ENCODE peak calls at places on chromosome 20, in seven cellular contexts. T is uterus, R is OCI-LY7, S is A549, K is GM12865, I is neural progenitor cell, P is tibial nerve. B is an unnamed sample.

GRCh38 chr20:49437057-49437456 is 45.4 kb downstream of the KCNB1 start:
- DNase-seq in T (no peak), R (no peak), S (no peak), K (no peak), I (no peak), P (no peak), B (no peak)

GRCh38 chr20:11499235-11499634 is 418.5 kb upstream of the BTBD3 start:
- DNase-seq in T (no peak), R (no peak), S (no peak), K (no peak), I (no peak), P (no peak), B (no peak)

GRCh38 chr20:9439806-9440205 is 74.6 kb upstream of the LAMP5 start:
- DNase-seq in T (no peak), R (no peak), S (no peak), K (no peak), I (no peak), P (no peak), B (no peak)

GRCh38 chr20:45893831-45894230 is 2.7 kb downstream of the CTSA start:
- DNase-seq in T (no peak), R (no peak), S (no peak), K (no peak), I (no peak), P (no peak), B (no peak)

GRCh38 chr20:43448748-43449535 is 8.8 kb upstream of the SRSF6 start:
- DNase-seq in T (peak), R (peak), S (peak), K (peak), I (peak), P (no peak), B (peak)

GRCh38 chr20:51318058-51318960 is 224.2 kb downstream of the NFATC2 start:
- DNase-seq in T (no peak), R (peak), S (peak), K (peak), I (peak), P (no peak), B (peak)

GRCh38 chr20:10359621-10360040 is 74.4 kb downstream of the MKKS start:
- DNase-seq in T (no peak), R (no peak), S (no peak), K (no peak), I (no peak), P (no peak), B (no peak)

GRCh38 chr20:36988494-36988966 is 37.0 kb upstream of the SAMHD1 start:
- DNase-seq in T (no peak), R (peak), S (no peak), K (no peak), I (no peak), P (no peak), B (no peak)

GRCh38 chr20:38498909-38499308 is 26.3 kb downstream of the RALGAPB start:
- DNase-seq in T (no peak), R (no peak), S (no peak), K (no peak), I (no peak), P (no peak), B (no peak)

GRCh38 chr20:48831702-48832422 is 4.1 kb upstream of the PREX1 start:
- DNase-seq in T (no peak), R (no peak), S (peak), K (no peak), I (peak), P (no peak), B (no peak)

GRCh38 chr20:63874254-63874653 is 9.2 kb downstream of the TPD52L2 start:
- DNase-seq in T (no peak), R (no peak), S (no peak), K (no peak), I (no peak), P (no peak), B (no peak)

GRCh38 chr20:20211274-20211987 is 156.5 kb upstream of the INSM1 start:
- DNase-seq in T (no peak), R (no peak), S (no peak), K (no peak), I (no peak), P (no peak), B (no peak)

GRCh38 chr20:64133951-64134407 is 26.6 kb upstream of the NPBWR2 start:
- DNase-seq in T (no peak), R (peak), S (no peak), K (peak), I (peak), P (no peak), B (no peak)

GRCh38 chr20:61700595-61701140 is 365.0 kb downstream of the TAF4 start:
- DNase-seq in T (no peak), R (no peak), S (no peak), K (no peak), I (no peak), P (no peak), B (no peak)

GRCh38 chr20:62533591-62534495 is 58.0 kb upstream of the GATA5 start:
- DNase-seq in T (no peak), R (no peak), S (no peak), K (no peak), I (no peak), P (no peak), B (no peak)

GRCh38 chr20:36060676-36061075 is 92.3 kb downstream of the CNBD2 start:
- DNase-seq in T (no peak), R (no peak), S (no peak), K (no peak), I (no peak), P (no peak), B (no peak)

GRCh38 chr20:50070361-50070760 is 42.6 kb downstream of the UBE2V1 start:
- DNase-seq in T (no peak), R (peak), S (no peak), K (peak), I (no peak), P (no peak), B (peak)

GRCh38 chr20:48194026-48194425 is 408.7 kb upstream of the SULF2 start:
- DNase-seq in T (no peak), R (no peak), S (no peak), K (no peak), I (no peak), P (no peak), B (no peak)

GRCh38 chr20:37856932-37857660 is 45.8 kb upstream of the VSTM2L start:
- DNase-seq in T (no peak), R (no peak), S (no peak), K (peak), I (no peak), P (no peak), B (no peak)

GRCh38 chr20:37256286-37256685 is 5.3 kb downstream of the GHRH start:
- DNase-seq in T (no peak), R (no peak), S (no peak), K (no peak), I (no peak), P (no peak), B (no peak)

GRCh38 chr20:4973330-4974097 is 27.8 kb downstream of the SLC23A2 start:
- DNase-seq in T (peak), R (peak), S (peak), K (peak), I (no peak), P (peak), B (peak)

GRCh38 chr20:21106171-21106694 is at the start of gene LINC00237:
- DNase-seq in T (no peak), R (no peak), S (no peak), K (no peak), I (peak), P (no peak), B (no peak)

GRCh38 chr20:10846831-10847230 is 173.0 kb upstream of the JAG1 start:
- DNase-seq in T (no peak), R (no peak), S (no peak), K (no peak), I (no peak), P (no peak), B (no peak)

GRCh38 chr20:29687438-29687837 is 1570.0 kb upstream of the DEFB115 start:
- DNase-seq in T (no peak), R (no peak), S (no peak), K (no peak), I (no peak), P (no peak), B (peak)

GRCh38 chr20:22701679-22702308 is 117.4 kb upstream of the FOXA2 start:
- DNase-seq in T (no peak), R (no peak), S (no peak), K (no peak), I (no peak), P (no peak), B (no peak)

GRCh38 chr20:38985603-38986170 is 23.5 kb downstream of the DHX35 start:
- DNase-seq in T (no peak), R (no peak), S (no peak), K (peak), I (no peak), P (no peak), B (no peak)

GRCh38 chr20:50930139-50931047 is 844 bp downstream of the ADNP start:
- DNase-seq in T (peak), R (peak), S (no peak), K (peak), I (peak), P (no peak), B (peak)

GRCh38 chr20:35523298-35523888 is 6.1 kb downstream of the C20orf173 start:
- DNase-seq in T (no peak), R (peak), S (peak), K (peak), I (peak), P (no peak), B (no peak)

GRCh38 chr20:62211769-62212288 is 8.2 kb downstream of the HRH3 start:
- DNase-seq in T (no peak), R (no peak), S (no peak), K (no peak), I (no peak), P (no peak), B (no peak)

GRCh38 chr20:33826270-33826897 is 15.2 kb downstream of the CHMP4B start:
- DNase-seq in T (no peak), R (no peak), S (no peak), K (no peak), I (no peak), P (no peak), B (no peak)
- H3K4me3 ChIP-seq in T (no peak), R (no peak), S (no peak), K (no peak), I (no peak), P (no peak), B (no peak)

DNA sequence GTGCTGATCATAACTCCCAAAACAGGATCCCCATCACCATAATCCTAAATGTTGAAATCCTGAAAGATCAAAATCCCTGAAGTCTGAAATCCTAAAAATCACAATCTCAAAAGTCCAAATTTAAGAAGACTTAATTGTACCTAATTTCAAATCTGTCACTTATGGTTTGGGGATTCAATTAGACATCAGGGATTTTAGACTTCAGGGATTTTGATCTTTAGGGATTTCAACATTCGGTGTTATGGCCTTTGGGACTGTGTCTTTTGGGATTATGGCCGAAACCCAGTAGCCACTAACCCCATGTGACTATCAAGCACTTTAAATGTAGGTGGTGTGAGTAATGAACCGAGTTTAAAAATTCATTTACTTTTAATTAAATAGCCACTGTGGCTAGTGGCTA is 21.7 kb upstream of the AVP start:
- DNase-seq in T (no peak), R (no peak), S (no peak), K (no peak), I (no peak), P (no peak), B (no peak)
- H3K4me3 ChIP-seq in T (no peak), R (no peak), S (no peak), K (no peak), I (no peak), P (no peak), B (no peak)

GRCh38 chr20:53925651-53926401 is 144.6 kb downstream of the BCAS1 start:
- DNase-seq in T (no peak), R (peak), S (no peak), K (peak), I (no peak), P (no peak), B (peak)
- H3K4me3 ChIP-seq in T (no peak), R (peak), S (no peak), K (peak), I (no peak), P (no peak), B (no peak)

DNA sequence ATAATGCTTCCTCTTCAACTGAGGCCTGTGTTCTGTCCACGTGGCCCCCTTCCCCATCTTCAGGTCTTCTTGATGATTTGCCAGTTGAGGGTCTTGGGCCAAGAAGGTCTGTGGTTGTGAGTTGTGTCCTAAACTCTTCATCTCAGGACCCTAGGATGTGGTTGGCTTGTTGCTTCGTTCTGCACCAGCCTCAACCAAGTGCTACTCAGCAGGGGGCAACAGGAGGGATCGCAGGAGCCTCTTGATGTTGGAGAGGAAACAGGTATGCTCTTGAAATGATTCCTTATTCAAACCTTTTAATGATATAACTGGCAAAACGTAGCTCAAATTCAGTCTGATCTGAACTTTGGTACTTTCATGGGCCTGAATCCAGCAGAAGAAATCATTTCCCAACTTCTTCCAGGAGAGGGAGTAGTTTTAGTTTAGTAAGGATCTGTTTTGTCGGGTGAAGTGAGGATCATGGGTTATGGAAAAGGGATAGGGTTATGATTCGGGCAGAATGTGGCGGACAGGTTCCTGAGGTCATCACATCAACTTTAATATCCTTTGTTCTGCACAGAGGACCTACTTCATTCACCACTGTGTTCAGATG is 30.8 kb downstream of the SIRPB1 start:
- DNase-seq in T (no peak), R (no peak), S (no peak), K (no peak), I (no peak), P (no peak), B (no peak)
- H3K4me3 ChIP-seq in T (no peak), R (no peak), S (no peak), K (no peak), I (no peak), P (no peak), B (no peak)

GRCh38 chr20:46894579-46894958 is at the start of gene EYA2:
- DNase-seq in T (peak), R (no peak), S (peak), K (peak), I (peak), P (no peak), B (no peak)
- H3K4me3 ChIP-seq in T (peak), R (no peak), S (peak), K (peak), I (peak), P (peak), B (no peak)

B was measured in Peyer's patch.